ENCODE peak calls at places on chromosome 3, in six cellular contexts. H, N, C, I, K and J are unnamed samples.

GRCh38 chr3:52523386-52524257 is 10.0 kb downstream of the NT5DC2 start:
- DNase-seq in H (no peak), N (no peak), C (no peak), I (peak; percentile 13), K (no peak), J (no peak)

GRCh38 chr3:187101184-187102072 is 37.9 kb downstream of the RPL39L start:
- DNase-seq in H (no peak), N (peak; percentile 64), C (peak; percentile 72), I (peak; percentile 87), K (peak; percentile 96), J (peak; percentile 70)

GRCh38 chr3:81581966-81582599 is 179.4 kb downstream of the GBE1 start:
- DNase-seq in H (peak; percentile 24), N (peak; percentile 49), C (peak; percentile 49), I (no peak), K (peak; percentile 62), J (peak; percentile 31)

GRCh38 chr3:100072328-100073048 is 41.8 kb downstream of the FILIP1L start:
- DNase-seq in H (no peak), N (peak; percentile 39), C (no peak), I (no peak), K (peak; percentile 52), J (no peak)

GRCh38 chr3:183354325-183354831 is 74.0 kb downstream of the MCF2L2 start:
- DNase-seq in H (no peak), N (no peak), C (no peak), I (no peak), K (no peak), J (no peak)

GRCh38 chr3:11596387-11596786 is 47.3 kb downstream of the VGLL4 start:
- DNase-seq in H (no peak), N (no peak), C (no peak), I (no peak), K (peak; percentile 55), J (no peak)

GRCh38 chr3:46609074-46609735 is 3.1 kb upstream of the FAM240A start:
- DNase-seq in H (no peak), N (no peak), C (no peak), I (no peak), K (no peak), J (no peak)

GRCh38 chr3:54870423-54870822 is 57.4 kb downstream of the LRTM1 start:
- DNase-seq in H (no peak), N (no peak), C (peak; percentile 57), I (no peak), K (peak; percentile 93), J (no peak)

GRCh38 chr3:140629351-140630137 is 48.3 kb upstream of the TRIM42 start:
- DNase-seq in H (no peak), N (no peak), C (no peak), I (no peak), K (peak; percentile 81), J (no peak)

GRCh38 chr3:123833398-123833785 is 50.7 kb downstream of the MYLK start:
- DNase-seq in H (no peak), N (no peak), C (no peak), I (no peak), K (peak; percentile 48), J (no peak)

GRCh38 chr3:11195721-11196332 is 41.5 kb downstream of the HRH1 start:
- DNase-seq in H (no peak), N (no peak), C (no peak), I (no peak), K (peak; percentile 70), J (no peak)

GRCh38 chr3:141456328-141456689 is 30.5 kb upstream of the RASA2 start:
- DNase-seq in H (no peak), N (no peak), C (no peak), I (peak; percentile 39), K (peak; percentile 78), J (no peak)

GRCh38 chr3:194103475-194103874 is 32.5 kb upstream of the HES1 start:
- DNase-seq in H (no peak), N (no peak), C (no peak), I (no peak), K (no peak), J (no peak)

GRCh38 chr3:53795176-53795575 is 51.0 kb downstream of the CHDH start:
- DNase-seq in H (no peak), N (no peak), C (no peak), I (no peak), K (no peak), J (no peak)

GRCh38 chr3:132777171-132777570 is 55.0 kb upstream of the NPHP3 start:
- DNase-seq in H (no peak), N (no peak), C (no peak), I (no peak), K (no peak), J (no peak)

GRCh38 chr3:30685267-30685667 is 78.9 kb downstream of the TGFBR2 start:
- DNase-seq in H (no peak), N (no peak), C (no peak), I (no peak), K (peak; percentile 49), J (no peak)

GRCh38 chr3:88263417-88264116 is 113.8 kb downstream of the C3orf38 start:
- DNase-seq in H (no peak), N (no peak), C (no peak), I (no peak), K (no peak), J (no peak)

GRCh38 chr3:122005033-122005565 is 16.9 kb downstream of the ILDR1 start:
- DNase-seq in H (no peak), N (no peak), C (no peak), I (no peak), K (no peak), J (no peak)

GRCh38 chr3:44687898-44688297 is 24.6 kb upstream of the ZNF502 start:
- DNase-seq in H (no peak), N (no peak), C (no peak), I (no peak), K (no peak), J (no peak)

GRCh38 chr3:44680921-44681455 is 31.5 kb upstream of the ZNF502 start:
- DNase-seq in H (no peak), N (no peak), C (no peak), I (no peak), K (no peak), J (no peak)

GRCh38 chr3:44682182-44682896 is 30.1 kb upstream of the ZNF502 start:
- DNase-seq in H (no peak), N (no peak), C (no peak), I (no peak), K (peak; percentile 51), J (no peak)

DNA sequence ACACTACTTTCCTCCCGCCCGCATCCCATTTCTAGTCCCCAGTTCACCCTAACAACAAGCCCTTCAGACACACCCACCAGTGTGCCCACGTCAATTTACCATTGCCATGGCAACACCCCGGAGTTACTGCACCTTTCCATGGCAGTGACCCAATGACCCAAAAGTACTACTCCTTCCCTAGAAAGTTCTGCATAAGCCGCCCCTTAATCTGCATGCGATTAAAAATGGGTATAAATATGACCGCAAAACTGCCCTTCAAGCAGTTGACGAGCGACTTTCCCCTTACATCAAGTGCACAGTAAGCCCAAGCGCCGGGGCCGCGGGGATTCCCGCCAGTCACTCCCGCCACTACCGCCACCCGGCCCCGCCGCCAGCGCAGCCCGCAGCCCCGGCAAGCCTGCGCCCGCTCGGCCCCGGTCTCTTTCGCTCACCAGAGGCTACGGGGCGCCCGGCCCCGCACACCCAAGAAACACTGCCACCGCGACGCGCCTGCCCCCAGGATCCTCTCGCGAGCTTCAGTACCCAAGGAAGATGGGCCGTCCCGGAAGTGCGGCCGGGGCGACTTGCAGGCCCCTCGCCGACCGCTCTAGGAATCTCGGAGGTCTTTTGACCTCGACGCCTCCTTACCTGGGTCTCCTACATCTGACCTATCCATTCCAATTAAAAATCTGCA is 27.2 kb upstream of the ZNF502 start:
- DNase-seq in H (no peak), N (peak; percentile 81), C (peak; percentile 66), I (peak; percentile 88), K (peak; percentile 92), J (peak; percentile 60)
- H3K27ac ChIP-seq in H (no peak overlapping the region), N (no peak overlapping the region), C (peak overlapping the region; percentile 36), I (no peak overlapping the region), K (no peak overlapping the region), J (no peak overlapping the region)

DNA sequence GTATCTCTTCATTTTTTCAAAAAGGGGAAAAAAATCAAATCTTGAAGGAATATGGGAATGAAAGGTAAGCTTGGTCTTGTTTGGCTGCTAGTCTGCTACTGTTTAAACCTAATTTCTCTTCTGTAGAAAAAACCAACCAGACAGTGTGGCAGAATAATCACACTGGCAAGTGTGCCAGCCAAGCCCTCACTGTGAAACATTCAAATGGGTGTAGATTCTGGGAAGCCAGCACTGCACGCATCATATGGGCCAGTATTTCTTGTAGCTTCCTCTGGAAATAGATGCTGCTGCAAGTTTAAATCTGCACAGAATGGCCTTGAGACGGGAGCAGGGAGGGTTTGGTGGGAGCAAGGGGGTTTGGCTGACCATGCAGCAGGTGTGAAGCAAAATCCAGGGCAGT is 62.1 kb downstream of the POMGNT2 start:
- DNase-seq in H (no peak), N (no peak), C (no peak), I (no peak), K (no peak), J (no peak)
- H3K9me3 ChIP-seq in H (no peaks in the 10 kb centered on the region), N (peaks cover 30% of the 10 kb centered on the region), C (no peaks in the 10 kb centered on the region), I (peaks cover 5% of the 10 kb centered on the region), K (no peaks in the 10 kb centered on the region), J (no peaks in the 10 kb centered on the region)

DNA sequence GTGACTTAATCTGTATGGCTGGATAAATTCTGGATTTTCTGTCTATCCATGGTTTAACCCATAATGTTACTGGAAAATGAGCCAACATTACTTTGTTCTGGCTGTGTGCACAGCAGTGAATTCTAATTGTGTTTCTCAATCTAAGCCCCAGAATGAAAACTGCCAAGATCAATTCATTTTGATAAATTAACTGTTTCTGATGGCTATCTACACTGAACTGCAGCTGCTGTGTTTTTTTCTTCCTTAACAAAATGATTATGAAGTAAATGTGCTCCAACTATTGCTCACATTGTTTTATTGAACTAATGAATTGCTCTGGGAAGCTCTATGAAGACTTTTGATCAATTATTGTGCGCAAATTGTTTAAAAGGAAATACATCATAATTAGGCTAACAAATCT is 35.7 kb upstream of the CPB1 start:
- DNase-seq in H (no peak), N (no peak), C (no peak), I (no peak), K (no peak), J (no peak)
- H3K27ac ChIP-seq in H (no peak overlapping the region), N (no peak overlapping the region), C (no peak overlapping the region), I (no peak overlapping the region), K (no peak overlapping the region), J (no peak overlapping the region)

GRCh38 chr3:113310960-113311359 is 99.6 kb downstream of the BOC start:
- DNase-seq in H (no peak), N (no peak), C (no peak), I (no peak), K (no peak), J (no peak)
- H3K9me3 ChIP-seq in H (peaks cover 17% of the 10 kb centered on the region), N (peaks cover 14% of the 10 kb centered on the region), C (no peaks in the 10 kb centered on the region), I (no peaks in the 10 kb centered on the region), K (no peaks in the 10 kb centered on the region), J (no peaks in the 10 kb centered on the region)